ENCODE peak calls at places on chromosomes 2 and 18, in seven cellular contexts. One of them, this sample, is unnamed.

GRCh38 chr2:62482558-62483352 is 23.2 kb downstream of the TMEM17 start:
- DNase-seq in lung: no peak
- DNase-seq in stimulated activated CD4-positive, alpha-beta T cell treated with anti-CD3 and anti-CD28 coated beads, Interleukin-15, amount 100 ng/mL, for 1 hour: no peak
- DNase-seq in right lobe of liver: no peak
- DNase-seq in left ventricle myocardium superior: no peak
- DNase-seq in foreskin fibroblast: peak
- DNase-seq in lung microvascular endothelial cell: no peak
- DNase-seq in this sample: no peak

GRCh38 chr2:63050186-63050915 is at the start of gene OTX1:
- DNase-seq in foreskin fibroblast: peak
- DNase-seq in right lobe of liver: peak
- DNase-seq in lung: peak
- DNase-seq in lung microvascular endothelial cell: peak
- DNase-seq in left ventricle myocardium superior: peak
- DNase-seq in stimulated activated CD4-positive, alpha-beta T cell treated with anti-CD3 and anti-CD28 coated beads, Interleukin-15, amount 100 ng/mL, for 1 hour: no peak
- DNase-seq in this sample: no peak

GRCh38 chr18:48227206-48227605 is 182.0 kb downstream of the ZBTB7C start:
- DNase-seq in lung: no peak
- DNase-seq in left ventricle myocardium superior: no peak
- DNase-seq in stimulated activated CD4-positive, alpha-beta T cell treated with anti-CD3 and anti-CD28 coated beads, Interleukin-15, amount 100 ng/mL, for 1 hour: no peak
- DNase-seq in right lobe of liver: no peak
- DNase-seq in foreskin fibroblast: no peak
- DNase-seq in lung microvascular endothelial cell: no peak
- DNase-seq in this sample: no peak

GRCh38 chr2:96353606-96354095 is 18.1 kb downstream of the NCAPH start:
- DNase-seq in lung microvascular endothelial cell: peak
- DNase-seq in lung: no peak
- DNase-seq in foreskin fibroblast: peak
- DNase-seq in left ventricle myocardium superior: no peak
- DNase-seq in stimulated activated CD4-positive, alpha-beta T cell treated with anti-CD3 and anti-CD28 coated beads, Interleukin-15, amount 100 ng/mL, for 1 hour: no peak
- DNase-seq in right lobe of liver: no peak
- DNase-seq in this sample: no peak

GRCh38 chr2:233037078-233037477 is 4.6 kb downstream of the NEU2 start:
- DNase-seq in lung microvascular endothelial cell: no peak
- DNase-seq in stimulated activated CD4-positive, alpha-beta T cell treated with anti-CD3 and anti-CD28 coated beads, Interleukin-15, amount 100 ng/mL, for 1 hour: no peak
- DNase-seq in lung: no peak
- DNase-seq in right lobe of liver: no peak
- DNase-seq in foreskin fibroblast: peak
- DNase-seq in left ventricle myocardium superior: no peak
- DNase-seq in this sample: no peak

GRCh38 chr2:44932564-44933392 is 8.7 kb upstream of the SIX3 start:
- DNase-seq in left ventricle myocardium superior: no peak
- DNase-seq in right lobe of liver: no peak
- DNase-seq in foreskin fibroblast: no peak
- DNase-seq in lung: no peak
- DNase-seq in lung microvascular endothelial cell: no peak
- DNase-seq in stimulated activated CD4-positive, alpha-beta T cell treated with anti-CD3 and anti-CD28 coated beads, Interleukin-15, amount 100 ng/mL, for 1 hour: no peak
- DNase-seq in this sample: no peak

GRCh38 chr2:88638743-88639142 is 11.5 kb upstream of the EIF2AK3 start:
- DNase-seq in left ventricle myocardium superior: no peak
- DNase-seq in stimulated activated CD4-positive, alpha-beta T cell treated with anti-CD3 and anti-CD28 coated beads, Interleukin-15, amount 100 ng/mL, for 1 hour: no peak
- DNase-seq in lung microvascular endothelial cell: peak
- DNase-seq in foreskin fibroblast: peak
- DNase-seq in right lobe of liver: no peak
- DNase-seq in lung: no peak
- DNase-seq in this sample: no peak

GRCh38 chr2:72118951-72119350 is 28.7 kb downstream of the CYP26B1 start:
- DNase-seq in stimulated activated CD4-positive, alpha-beta T cell treated with anti-CD3 and anti-CD28 coated beads, Interleukin-15, amount 100 ng/mL, for 1 hour: no peak
- DNase-seq in lung microvascular endothelial cell: no peak
- DNase-seq in left ventricle myocardium superior: no peak
- DNase-seq in right lobe of liver: no peak
- DNase-seq in foreskin fibroblast: no peak
- DNase-seq in lung: peak
- DNase-seq in this sample: no peak

GRCh38 chr2:232418466-232419244 is 12.0 kb downstream of the ALPG start:
- DNase-seq in right lobe of liver: no peak
- DNase-seq in lung microvascular endothelial cell: no peak
- DNase-seq in lung: no peak
- DNase-seq in foreskin fibroblast: peak
- DNase-seq in left ventricle myocardium superior: no peak
- DNase-seq in stimulated activated CD4-positive, alpha-beta T cell treated with anti-CD3 and anti-CD28 coated beads, Interleukin-15, amount 100 ng/mL, for 1 hour: no peak
- DNase-seq in this sample: no peak

GRCh38 chr2:6368271-6368670 is 497.4 kb downstream of the CMPK2 start:
- DNase-seq in left ventricle myocardium superior: no peak
- DNase-seq in lung: no peak
- DNase-seq in lung microvascular endothelial cell: no peak
- DNase-seq in right lobe of liver: no peak
- DNase-seq in foreskin fibroblast: peak
- DNase-seq in stimulated activated CD4-positive, alpha-beta T cell treated with anti-CD3 and anti-CD28 coated beads, Interleukin-15, amount 100 ng/mL, for 1 hour: no peak
- DNase-seq in this sample: no peak

GRCh38 chr2:64204716-64205115 is 60.5 kb upstream of the PELI1 start:
- DNase-seq in stimulated activated CD4-positive, alpha-beta T cell treated with anti-CD3 and anti-CD28 coated beads, Interleukin-15, amount 100 ng/mL, for 1 hour: no peak
- DNase-seq in right lobe of liver: no peak
- DNase-seq in lung: no peak
- DNase-seq in foreskin fibroblast: no peak
- DNase-seq in left ventricle myocardium superior: no peak
- DNase-seq in lung microvascular endothelial cell: no peak
- DNase-seq in this sample: no peak

GRCh38 chr2:70868970-70869369 is 33.4 kb upstream of the CD207 start:
- DNase-seq in right lobe of liver: no peak
- DNase-seq in lung: no peak
- DNase-seq in left ventricle myocardium superior: no peak
- DNase-seq in stimulated activated CD4-positive, alpha-beta T cell treated with anti-CD3 and anti-CD28 coated beads, Interleukin-15, amount 100 ng/mL, for 1 hour: no peak
- DNase-seq in foreskin fibroblast: no peak
- DNase-seq in lung microvascular endothelial cell: no peak
- DNase-seq in this sample: no peak

GRCh38 chr2:237691200-237691907 is 64.0 kb downstream of the LRRFIP1 start:
- DNase-seq in lung microvascular endothelial cell: no peak
- DNase-seq in right lobe of liver: peak
- DNase-seq in left ventricle myocardium superior: no peak
- DNase-seq in stimulated activated CD4-positive, alpha-beta T cell treated with anti-CD3 and anti-CD28 coated beads, Interleukin-15, amount 100 ng/mL, for 1 hour: no peak
- DNase-seq in foreskin fibroblast: no peak
- DNase-seq in lung: peak
- DNase-seq in this sample: no peak

GRCh38 chr2:39545957-39546356 is 108.9 kb upstream of the MAP4K3 start:
- DNase-seq in left ventricle myocardium superior: no peak
- DNase-seq in lung: no peak
- DNase-seq in lung microvascular endothelial cell: peak
- DNase-seq in right lobe of liver: no peak
- DNase-seq in stimulated activated CD4-positive, alpha-beta T cell treated with anti-CD3 and anti-CD28 coated beads, Interleukin-15, amount 100 ng/mL, for 1 hour: no peak
- DNase-seq in foreskin fibroblast: no peak
- DNase-seq in this sample: no peak

GRCh38 chr18:25737710-25738251 is 352.6 kb downstream of the SS18 start:
- DNase-seq in lung microvascular endothelial cell: no peak
- DNase-seq in lung: no peak
- DNase-seq in left ventricle myocardium superior: no peak
- DNase-seq in foreskin fibroblast: peak
- DNase-seq in right lobe of liver: no peak
- DNase-seq in stimulated activated CD4-positive, alpha-beta T cell treated with anti-CD3 and anti-CD28 coated beads, Interleukin-15, amount 100 ng/mL, for 1 hour: no peak
- DNase-seq in this sample: no peak

GRCh38 chr2:225865468-225865867 is 466.0 kb downstream of the NYAP2 start:
- DNase-seq in lung: no peak
- DNase-seq in stimulated activated CD4-positive, alpha-beta T cell treated with anti-CD3 and anti-CD28 coated beads, Interleukin-15, amount 100 ng/mL, for 1 hour: no peak
- DNase-seq in right lobe of liver: no peak
- DNase-seq in foreskin fibroblast: no peak
- DNase-seq in left ventricle myocardium superior: no peak
- DNase-seq in lung microvascular endothelial cell: no peak
- DNase-seq in this sample: no peak

GRCh38 chr2:145422576-145422975 is 902.7 kb upstream of the ZEB2 start:
- DNase-seq in lung: no peak
- DNase-seq in lung microvascular endothelial cell: no peak
- DNase-seq in right lobe of liver: no peak
- DNase-seq in foreskin fibroblast: no peak
- DNase-seq in left ventricle myocardium superior: no peak
- DNase-seq in stimulated activated CD4-positive, alpha-beta T cell treated with anti-CD3 and anti-CD28 coated beads, Interleukin-15, amount 100 ng/mL, for 1 hour: no peak
- DNase-seq in this sample: no peak

GRCh38 chr18:48781041-48781989 is 169.4 kb downstream of the SMAD7 start:
- DNase-seq in stimulated activated CD4-positive, alpha-beta T cell treated with anti-CD3 and anti-CD28 coated beads, Interleukin-15, amount 100 ng/mL, for 1 hour: no peak
- DNase-seq in right lobe of liver: peak
- DNase-seq in lung microvascular endothelial cell: peak
- DNase-seq in left ventricle myocardium superior: peak
- DNase-seq in foreskin fibroblast: peak
- DNase-seq in lung: peak
- DNase-seq in this sample: no peak

GRCh38 chr2:5691659-5692529 is at the start of gene SOX11:
- DNase-seq in foreskin fibroblast: peak
- DNase-seq in stimulated activated CD4-positive, alpha-beta T cell treated with anti-CD3 and anti-CD28 coated beads, Interleukin-15, amount 100 ng/mL, for 1 hour: no peak
- DNase-seq in right lobe of liver: no peak
- DNase-seq in lung: no peak
- DNase-seq in lung microvascular endothelial cell: no peak
- DNase-seq in left ventricle myocardium superior: peak
- DNase-seq in this sample: no peak

GRCh38 chr2:109173311-109174171 is 44.5 kb downstream of the SH3RF3 start:
- DNase-seq in lung microvascular endothelial cell: peak
- DNase-seq in lung: peak
- DNase-seq in right lobe of liver: no peak
- DNase-seq in left ventricle myocardium superior: peak
- DNase-seq in stimulated activated CD4-positive, alpha-beta T cell treated with anti-CD3 and anti-CD28 coated beads, Interleukin-15, amount 100 ng/mL, for 1 hour: no peak
- DNase-seq in foreskin fibroblast: peak
- DNase-seq in this sample: no peak

GRCh38 chr2:184314829-184315228 is 283.5 kb upstream of the ZNF804A start:
- DNase-seq in lung microvascular endothelial cell: no peak
- DNase-seq in foreskin fibroblast: no peak
- DNase-seq in right lobe of liver: no peak
- DNase-seq in lung: no peak
- DNase-seq in stimulated activated CD4-positive, alpha-beta T cell treated with anti-CD3 and anti-CD28 coated beads, Interleukin-15, amount 100 ng/mL, for 1 hour: no peak
- DNase-seq in left ventricle myocardium superior: no peak
- DNase-seq in this sample: no peak

GRCh38 chr18:11883153-11883552 is 25.0 kb downstream of the MPPE1 start:
- DNase-seq in stimulated activated CD4-positive, alpha-beta T cell treated with anti-CD3 and anti-CD28 coated beads, Interleukin-15, amount 100 ng/mL, for 1 hour: no peak
- DNase-seq in lung microvascular endothelial cell: peak
- DNase-seq in foreskin fibroblast: no peak
- DNase-seq in lung: no peak
- DNase-seq in right lobe of liver: no peak
- DNase-seq in left ventricle myocardium superior: no peak
- DNase-seq in this sample: no peak

GRCh38 chr2:60316381-60317028 is 236.9 kb downstream of the BCL11A start:
- DNase-seq in right lobe of liver: peak
- DNase-seq in lung microvascular endothelial cell: no peak
- DNase-seq in stimulated activated CD4-positive, alpha-beta T cell treated with anti-CD3 and anti-CD28 coated beads, Interleukin-15, amount 100 ng/mL, for 1 hour: no peak
- DNase-seq in foreskin fibroblast: no peak
- DNase-seq in lung: no peak
- DNase-seq in left ventricle myocardium superior: no peak
- DNase-seq in this sample: no peak

GRCh38 chr18:9629709-9630108 is 15.3 kb upstream of the PPP4R1 start:
- DNase-seq in right lobe of liver: no peak
- DNase-seq in left ventricle myocardium superior: no peak
- DNase-seq in lung: no peak
- DNase-seq in foreskin fibroblast: peak
- DNase-seq in lung microvascular endothelial cell: no peak
- DNase-seq in stimulated activated CD4-positive, alpha-beta T cell treated with anti-CD3 and anti-CD28 coated beads, Interleukin-15, amount 100 ng/mL, for 1 hour: no peak
- DNase-seq in this sample: no peak

GRCh38 chr2:213219816-213220215 is 64.4 kb upstream of the SPAG16 start:
- DNase-seq in left ventricle myocardium superior: no peak
- DNase-seq in lung microvascular endothelial cell: no peak
- DNase-seq in stimulated activated CD4-positive, alpha-beta T cell treated with anti-CD3 and anti-CD28 coated beads, Interleukin-15, amount 100 ng/mL, for 1 hour: no peak
- DNase-seq in right lobe of liver: no peak
- DNase-seq in foreskin fibroblast: peak
- DNase-seq in lung: no peak
- DNase-seq in this sample: no peak

GRCh38 chr2:192155521-192156118 is 39.1 kb downstream of the TMEFF2 start:
- DNase-seq in lung microvascular endothelial cell: no peak
- DNase-seq in foreskin fibroblast: no peak
- DNase-seq in right lobe of liver: no peak
- DNase-seq in stimulated activated CD4-positive, alpha-beta T cell treated with anti-CD3 and anti-CD28 coated beads, Interleukin-15, amount 100 ng/mL, for 1 hour: no peak
- DNase-seq in lung: no peak
- DNase-seq in left ventricle myocardium superior: no peak
- DNase-seq in this sample: no peak

GRCh38 chr2:26986576-26986975 is 16.1 kb downstream of the MAPRE3 start:
- DNase-seq in lung microvascular endothelial cell: no peak
- DNase-seq in stimulated activated CD4-positive, alpha-beta T cell treated with anti-CD3 and anti-CD28 coated beads, Interleukin-15, amount 100 ng/mL, for 1 hour: no peak
- DNase-seq in foreskin fibroblast: no peak
- DNase-seq in lung: no peak
- DNase-seq in right lobe of liver: no peak
- DNase-seq in left ventricle myocardium superior: no peak
- DNase-seq in this sample: no peak

GRCh38 chr2:6602471-6602870 is 263.2 kb downstream of the CMPK2 start:
- DNase-seq in lung: no peak
- DNase-seq in stimulated activated CD4-positive, alpha-beta T cell treated with anti-CD3 and anti-CD28 coated beads, Interleukin-15, amount 100 ng/mL, for 1 hour: no peak
- DNase-seq in foreskin fibroblast: no peak
- DNase-seq in left ventricle myocardium superior: no peak
- DNase-seq in lung microvascular endothelial cell: no peak
- DNase-seq in right lobe of liver: no peak
- DNase-seq in this sample: no peak

GRCh38 chr2:174614261-174614660 is 16.7 kb upstream of the WIPF1 start:
- DNase-seq in foreskin fibroblast: peak
- DNase-seq in left ventricle myocardium superior: no peak
- DNase-seq in lung: no peak
- DNase-seq in lung microvascular endothelial cell: no peak
- DNase-seq in right lobe of liver: no peak
- DNase-seq in stimulated activated CD4-positive, alpha-beta T cell treated with anti-CD3 and anti-CD28 coated beads, Interleukin-15, amount 100 ng/mL, for 1 hour: no peak
- DNase-seq in this sample: no peak